ENCODE peak calls at places on chromosomes 3 and 15, in eight cellular contexts. G, B, W, M, J, Q, D and Z are unnamed samples. For H3K36me3, the result is how much of the 10 kb centered on the place peaks cover.

GRCh38 chr15:41812820-41813375 is 15.0 kb upstream of the JMJD7 start:
- DNase-seq in G (no peak), B (no peak), W (no peak), M (no peak), J (no peak), Q (no peak), D (no peak), Z (no peak)

GRCh38 chr15:99749386-99749785 is 16.1 kb upstream of the LYSMD4 start:
- DNase-seq in G (no peak), B (no peak), W (peak), M (no peak), J (no peak), Q (no peak), D (no peak), Z (peak)

GRCh38 chr3:128021768-128022372 is 30.4 kb upstream of the SEC61A1 start:
- DNase-seq in G (no peak), B (no peak), W (no peak), M (no peak), J (no peak), Q (no peak), D (no peak), Z (no peak)

GRCh38 chr3:129934234-129935123 is 40.0 kb upstream of the TRH start:
- DNase-seq in G (no peak), B (no peak), W (no peak), M (no peak), J (peak), Q (peak), D (no peak), Z (peak)

GRCh38 chr3:9211155-9211950 is 38.1 kb downstream of the SRGAP3 start:
- DNase-seq in G (no peak), B (no peak), W (peak), M (no peak), J (peak), Q (no peak), D (no peak), Z (peak)

GRCh38 chr15:49877117-49877860 is 241.7 kb downstream of the ATP8B4 start:
- DNase-seq in G (no peak), B (no peak), W (peak), M (no peak), J (no peak), Q (no peak), D (no peak), Z (no peak)

GRCh38 chr15:74245342-74245931 is 9.3 kb downstream of the CCDC33 start:
- DNase-seq in G (no peak), B (no peak), W (no peak), M (no peak), J (no peak), Q (no peak), D (no peak), Z (no peak)

GRCh38 chr3:115239717-115240116 is 92.6 kb upstream of the ZBTB20 start:
- DNase-seq in G (peak), B (peak), W (peak), M (peak), J (peak), Q (no peak), D (peak), Z (peak)

GRCh38 chr3:126389112-126389791 is 5.5 kb upstream of the CFAP100 start:
- DNase-seq in G (peak), B (no peak), W (peak), M (peak), J (peak), Q (peak), D (peak), Z (peak)

GRCh38 chr15:29596266-29596665 is 226.0 kb downstream of the TJP1 start:
- DNase-seq in G (no peak), B (no peak), W (peak), M (no peak), J (peak), Q (no peak), D (no peak), Z (peak)

GRCh38 chr3:177594096-177594495 is 396.8 kb upstream of the TBL1XR1 start:
- DNase-seq in G (no peak), B (no peak), W (no peak), M (no peak), J (no peak), Q (no peak), D (no peak), Z (peak)

GRCh38 chr3:13299531-13300155 is 120.5 kb downstream of the NUP210 start:
- DNase-seq in G (no peak), B (peak), W (no peak), M (no peak), J (no peak), Q (no peak), D (no peak), Z (no peak)

GRCh38 chr15:86624261-86625036 is 544.8 kb downstream of the AGBL1 start:
- DNase-seq in G (no peak), B (peak), W (peak), M (peak), J (peak), Q (no peak), D (peak), Z (peak)

GRCh38 chr3:113968986-113969385 is 21.2 kb downstream of the ZDHHC23 start:
- DNase-seq in G (no peak), B (no peak), W (peak), M (no peak), J (no peak), Q (no peak), D (no peak), Z (peak)

GRCh38 chr3:95271330-95271729 is 1208.5 kb downstream of the NSUN3 start:
- DNase-seq in G (no peak), B (no peak), W (no peak), M (no peak), J (no peak), Q (no peak), D (no peak), Z (no peak)

GRCh38 chr3:190546881-190547510 is 33.1 kb downstream of the IL1RAP start:
- DNase-seq in G (no peak), B (no peak), W (no peak), M (no peak), J (no peak), Q (no peak), D (no peak), Z (no peak)

GRCh38 chr15:34318277-34319079 is 19.1 kb downstream of the SLC12A6 start:
- DNase-seq in G (peak), B (no peak), W (peak), M (peak), J (no peak), Q (peak), D (peak), Z (peak)

GRCh38 chr15:43293402-43293801 is 26.7 kb upstream of the TGM5 start:
- DNase-seq in G (no peak), B (no peak), W (no peak), M (no peak), J (no peak), Q (no peak), D (no peak), Z (no peak)

GRCh38 chr3:69250014-69250413 is 127.6 kb upstream of the LMOD3 start:
- DNase-seq in G (no peak), B (no peak), W (peak), M (peak), J (no peak), Q (no peak), D (no peak), Z (no peak)

GRCh38 chr3:38438421-38438820 is 15.3 kb upstream of the ACVR2B start:
- DNase-seq in G (peak), B (no peak), W (peak), M (peak), J (peak), Q (no peak), D (no peak), Z (no peak)

GRCh38 chr15:55555089-55555488 is 33.1 kb downstream of the PYGO1 start:
- DNase-seq in G (no peak), B (no peak), W (peak), M (no peak), J (no peak), Q (no peak), D (no peak), Z (no peak)

GRCh38 chr15:88484781-88485246 is 17.3 kb downstream of the MRPS11 start:
- DNase-seq in G (no peak), B (no peak), W (peak), M (no peak), J (no peak), Q (no peak), D (no peak), Z (peak)

GRCh38 chr3:37024092-37024491 is 30.8 kb downstream of the MLH1 start:
- DNase-seq in G (no peak), B (no peak), W (peak), M (no peak), J (no peak), Q (no peak), D (no peak), Z (no peak)

GRCh38 chr3:55620361-55621025 is 133.4 kb upstream of the WNT5A start:
- DNase-seq in G (no peak), B (no peak), W (peak), M (no peak), J (peak), Q (no peak), D (no peak), Z (no peak)

GRCh38 chr3:16494906-16495580 is 18.5 kb downstream of the RFTN1 start:
- DNase-seq in G (no peak), B (no peak), W (peak), M (no peak), J (no peak), Q (no peak), D (no peak), Z (no peak)

GRCh38 chr15:69666921-69667811 is 214.5 kb downstream of the RPLP1 start:
- DNase-seq in G (peak), B (peak), W (no peak), M (peak), J (no peak), Q (no peak), D (no peak), Z (no peak)

GRCh38 chr3:48500656-48501055 is 3.3 kb downstream of the SHISA5 start:
- DNase-seq in G (no peak), B (no peak), W (no peak), M (no peak), J (no peak), Q (no peak), D (no peak), Z (peak)

GRCh38 chr3:25910997-25911396 is 121.1 kb downstream of the OXSM start:
- DNase-seq in G (peak), B (no peak), W (peak), M (no peak), J (peak), Q (no peak), D (no peak), Z (peak)

GRCh38 chr15:57015897-57016296 is 97.5 kb downstream of the TCF12 start:
- DNase-seq in G (no peak), B (no peak), W (peak), M (no peak), J (no peak), Q (no peak), D (no peak), Z (peak)

GRCh38 chr3:18144571-18144970 is 280.6 kb downstream of the SATB1 start:
- DNase-seq in G (no peak), B (no peak), W (peak), M (no peak), J (no peak), Q (no peak), D (no peak), Z (no peak)

GRCh38 chr15:36066757-36067156 is 512.7 kb upstream of the CDIN1 start:
- DNase-seq in G (no peak), B (peak), W (no peak), M (no peak), J (no peak), Q (no peak), D (no peak), Z (peak)

GRCh38 chr3:82261013-82261412 is 499.6 kb upstream of the GBE1 start:
- DNase-seq in G (no peak), B (no peak), W (no peak), M (no peak), J (no peak), Q (no peak), D (no peak), Z (no peak)

GRCh38 chr15:78873796-78874761 is 1.4 kb downstream of the MORF4L1 start:
- DNase-seq in G (peak), B (no peak), W (peak), M (peak), J (no peak), Q (peak), D (no peak), Z (no peak)

GRCh38 chr3:115927210-115927609 is 303.9 kb downstream of the GAP43 start:
- DNase-seq in G (no peak), B (no peak), W (peak), M (no peak), J (no peak), Q (no peak), D (no peak), Z (no peak)

GRCh38 chr15:52256930-52257733 is 38.5 kb downstream of the MYO5C start:
- DNase-seq in G (no peak), B (no peak), W (no peak), M (no peak), J (no peak), Q (no peak), D (no peak), Z (no peak)

GRCh38 chr15:98727115-98728040 is 79.0 kb downstream of the IGF1R start:
- DNase-seq in G (peak), B (peak), W (peak), M (peak), J (peak), Q (peak), D (peak), Z (peak)

GRCh38 chr3:122493296-122493695 is 21.4 kb downstream of the KPNA1 start:
- DNase-seq in G (no peak), B (no peak), W (peak), M (no peak), J (peak), Q (no peak), D (no peak), Z (no peak)

GRCh38 chr3:50155891-50156290 is 767 bp downstream of the SEMA3F start:
- DNase-seq in G (no peak), B (no peak), W (peak), M (no peak), J (no peak), Q (no peak), D (no peak), Z (no peak)

GRCh38 chr3:50153782-50154475 is 1.2 kb upstream of the SEMA3F start:
- DNase-seq in G (no peak), B (no peak), W (no peak), M (no peak), J (no peak), Q (no peak), D (no peak), Z (no peak)

GRCh38 chr3:50154840-50155490 is at the start of gene SEMA3F:
- DNase-seq in G (no peak), B (no peak), W (peak), M (peak), J (peak), Q (peak), D (peak), Z (no peak)

GRCh38 chr3:50155491-50155878 is 361 bp downstream of the SEMA3F start:
- DNase-seq in G (no peak), B (no peak), W (no peak), M (no peak), J (no peak), Q (no peak), D (no peak), Z (no peak)

DNA sequence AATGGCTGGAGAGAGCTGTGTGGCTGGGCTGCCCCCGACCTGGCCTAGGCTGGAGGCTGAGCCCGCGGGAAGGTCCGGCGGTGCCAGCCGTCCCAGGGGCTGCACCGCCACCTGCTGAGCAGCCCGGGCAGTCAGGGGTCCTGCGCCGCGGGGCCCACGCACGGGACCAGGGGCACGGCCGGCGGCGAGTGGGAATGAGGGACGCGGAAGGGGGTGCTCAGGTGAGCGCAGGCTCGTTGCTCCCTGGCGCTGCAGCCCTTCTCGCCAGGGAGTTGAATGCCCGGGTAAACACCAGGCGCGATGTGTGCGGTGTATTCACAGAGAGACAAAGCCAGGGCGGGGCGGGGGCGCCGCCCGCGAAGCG is 666 bp upstream of the SEMA3F start:
- DNase-seq in G (no peak), B (no peak), W (no peak), M (no peak), J (no peak), Q (peak), D (no peak), Z (no peak)
- H3K4me3 ChIP-seq in G (peak), B (peak), W (peak), M (peak), J (peak), Q (peak), D (peak), Z (peak)

DNA sequence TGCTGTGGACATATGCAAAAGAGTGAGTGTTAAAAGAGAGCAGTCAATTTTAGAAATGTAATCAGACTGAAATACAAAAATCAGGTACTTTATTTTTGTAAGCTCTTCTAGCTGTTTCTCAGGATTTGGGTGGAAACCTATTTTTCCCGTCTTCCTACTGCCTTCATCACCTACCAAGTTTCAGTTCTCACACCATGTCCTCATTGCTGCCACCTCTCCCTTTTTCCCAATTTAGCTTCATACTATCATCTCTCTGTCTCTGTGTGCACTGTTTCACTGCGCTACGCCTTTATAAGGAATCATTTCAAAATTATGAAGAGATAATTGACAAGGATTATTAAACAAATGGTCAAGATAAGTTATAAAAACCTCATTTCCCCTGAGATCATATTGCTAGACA is 7.7 kb downstream of the SRP14 start:
- DNase-seq in G (no peak), B (no peak), W (no peak), M (no peak), J (no peak), Q (no peak), D (no peak), Z (no peak)
- H3K36me3 ChIP-seq in G (half or more), B (half or more), W (under half), M (half or more), J (half or more), Q (under half), D (half or more), Z (under half)

GRCh38 chr15:97479957-97480356 is 480.5 kb upstream of the ARRDC4 start:
- DNase-seq in G (no peak), B (no peak), W (no peak), M (no peak), J (no peak), Q (no peak), D (no peak), Z (no peak)

GRCh38 chr15:97483232-97483631 is 477.3 kb upstream of the ARRDC4 start:
- DNase-seq in G (no peak), B (no peak), W (no peak), M (no peak), J (no peak), Q (no peak), D (no peak), Z (no peak)

DNA sequence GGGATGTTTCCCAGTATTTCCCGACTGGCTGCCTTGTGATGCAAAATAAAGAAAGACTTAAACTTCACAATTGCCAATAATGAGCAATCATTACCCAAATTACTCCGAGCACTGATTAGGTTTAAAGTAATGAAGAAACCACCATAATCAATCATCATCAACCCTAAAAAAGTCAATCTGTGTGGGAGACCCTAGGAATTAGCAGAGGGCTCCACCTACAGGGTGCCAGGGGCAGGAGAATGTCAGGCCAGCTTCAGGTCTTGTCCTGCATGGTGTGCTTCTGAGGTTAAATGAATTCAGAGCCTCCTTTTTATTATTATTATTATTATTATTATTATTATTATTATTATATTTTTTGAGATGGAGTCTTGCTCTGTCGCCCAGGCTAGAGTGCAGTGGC is 478.0 kb upstream of the ARRDC4 start:
- DNase-seq in G (no peak), B (no peak), W (no peak), M (no peak), J (no peak), Q (no peak), D (no peak), Z (no peak)
- TF ChIP-seq CTCF in G (no peak), B (peak), W (no peak), M (peak), J (peak), Q (no peak), D (no peak), Z (no peak)

GRCh38 chr3:151382671-151383070 is 1.9 kb downstream of the P2RY12 start:
- DNase-seq in G (no peak), B (no peak), W (no peak), M (no peak), J (no peak), Q (no peak), D (no peak), Z (no peak)
- H3K4me3 ChIP-seq in G (no peak), B (no peak), W (no peak), M (no peak), J (no peak), Q (no peak), D (no peak), Z (no peak)

DNA sequence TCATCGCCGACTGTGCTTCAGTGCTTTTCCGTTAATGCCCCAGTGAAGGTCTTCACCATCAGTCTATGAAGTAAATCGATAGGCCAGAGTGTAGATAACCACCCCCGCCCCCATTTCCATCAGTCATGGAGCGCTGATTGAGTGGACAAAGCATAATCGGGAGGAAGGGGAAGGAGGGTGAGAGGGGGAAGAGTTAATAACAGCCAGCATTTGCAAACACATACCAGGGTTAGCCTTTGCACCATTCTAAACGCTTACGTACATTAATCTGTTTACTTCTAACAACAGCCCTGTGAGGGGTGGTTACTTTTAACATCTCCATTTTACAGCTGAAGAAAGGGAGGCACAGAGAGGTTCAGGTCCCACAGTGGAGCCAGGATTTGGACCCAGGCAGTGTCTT is 26.8 kb downstream of the EDEM1 start:
- DNase-seq in G (no peak), B (no peak), W (no peak), M (no peak), J (no peak), Q (no peak), D (no peak), Z (no peak)
- H3K36me3 ChIP-seq in G (half or more), B (half or more), W (under half), M (half or more), J (half or more), Q (under half), D (half or more), Z (under half)

DNA sequence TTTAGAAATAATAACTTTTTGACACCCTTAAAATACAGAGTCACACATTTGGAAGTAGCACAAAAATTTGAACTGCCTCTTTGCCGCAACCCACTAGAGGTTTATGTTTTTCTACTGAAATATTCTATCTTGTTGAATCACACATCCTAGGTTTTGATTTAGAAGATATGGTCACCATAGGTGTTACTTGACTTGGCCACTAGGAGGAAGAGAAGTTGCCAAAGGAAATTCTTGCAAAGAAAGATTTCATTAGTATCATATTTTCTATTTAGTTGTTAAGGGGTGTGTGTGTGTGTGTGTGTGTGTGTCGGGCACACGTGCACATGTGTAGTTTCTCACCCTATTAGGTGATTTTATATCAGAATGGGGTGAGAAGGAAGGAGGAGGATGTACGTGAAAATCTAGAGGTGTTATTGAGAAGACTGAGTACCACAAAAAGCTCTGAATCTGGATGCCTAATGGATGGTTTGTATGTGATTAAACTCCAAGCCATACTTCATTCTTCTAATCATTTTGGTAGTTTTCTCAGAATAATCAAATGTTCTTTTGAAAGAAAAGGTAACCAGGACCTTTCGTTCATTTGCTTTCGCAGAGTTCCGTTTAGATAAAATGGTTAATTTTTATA is 31.5 kb downstream of the ZFAND6 start:
- DNase-seq in G (no peak), B (no peak), W (no peak), M (no peak), J (no peak), Q (no peak), D (no peak), Z (no peak)
- TF ChIP-seq CTCF in G (no peak), B (peak), W (peak), M (no peak), J (peak), Q (no peak), D (peak), Z (no peak)